ENCODE peak calls at places on chromosomes 16 and 17, in ten cellular contexts. One of them, this sample, is unnamed. For H3K36me3 and H3K4me1, the result is how much of the 10 kb centered on the place peaks cover.

GRCh38 chr16:15810411-15810810 is 46.4 kb downstream of the MYH11 start:
- DNase-seq in ovary: no peak
- DNase-seq in heart right ventricle: no peak
- DNase-seq in tibial nerve: no peak
- DNase-seq in lung: no peak
- DNase-seq in right lobe of liver: no peak
- DNase-seq in IMR-90: no peak
- DNase-seq in adrenal gland: no peak
- DNase-seq in breast epithelium: peak
- DNase-seq in sigmoid colon: peak
- DNase-seq in this sample: no peak

GRCh38 chr17:47225436-47225858 is 16.3 kb downstream of the MYL4 start:
- DNase-seq in breast epithelium: no peak
- DNase-seq in heart right ventricle: peak
- DNase-seq in adrenal gland: peak
- DNase-seq in right lobe of liver: peak
- DNase-seq in tibial nerve: peak
- DNase-seq in ovary: peak
- DNase-seq in sigmoid colon: peak
- DNase-seq in IMR-90: peak
- DNase-seq in lung: peak
- DNase-seq in this sample: no peak

GRCh38 chr17:15917439-15918027 is 27.4 kb upstream of the ADORA2B start:
- DNase-seq in sigmoid colon: no peak
- DNase-seq in lung: no peak
- DNase-seq in heart right ventricle: no peak
- DNase-seq in ovary: no peak
- DNase-seq in tibial nerve: no peak
- DNase-seq in right lobe of liver: no peak
- DNase-seq in breast epithelium: no peak
- DNase-seq in adrenal gland: no peak
- DNase-seq in IMR-90: no peak
- DNase-seq in this sample: no peak

GRCh38 chr16:57795431-57795878 is 6.8 kb downstream of the KIFC3 start:
- DNase-seq in breast epithelium: peak
- DNase-seq in tibial nerve: no peak
- DNase-seq in right lobe of liver: no peak
- DNase-seq in ovary: no peak
- DNase-seq in IMR-90: peak
- DNase-seq in adrenal gland: peak
- DNase-seq in heart right ventricle: peak
- DNase-seq in sigmoid colon: peak
- DNase-seq in lung: peak
- DNase-seq in this sample: peak

GRCh38 chr17:81573794-81574642 is 21.9 kb upstream of the FAAP100 start:
- DNase-seq in ovary: no peak
- DNase-seq in adrenal gland: no peak
- DNase-seq in tibial nerve: no peak
- DNase-seq in heart right ventricle: no peak
- DNase-seq in IMR-90: no peak
- DNase-seq in breast epithelium: no peak
- DNase-seq in lung: no peak
- DNase-seq in sigmoid colon: no peak
- DNase-seq in right lobe of liver: no peak
- DNase-seq in this sample: no peak

GRCh38 chr17:50459081-50459676 is 9.5 kb downstream of the CHAD start:
- DNase-seq in lung: peak
- DNase-seq in sigmoid colon: no peak
- DNase-seq in breast epithelium: no peak
- DNase-seq in ovary: no peak
- DNase-seq in tibial nerve: no peak
- DNase-seq in heart right ventricle: no peak
- DNase-seq in right lobe of liver: peak
- DNase-seq in IMR-90: peak
- DNase-seq in adrenal gland: peak
- DNase-seq in this sample: no peak

GRCh38 chr17:51191895-51192294 is 25.7 kb downstream of the NME2 start:
- DNase-seq in tibial nerve: no peak
- DNase-seq in lung: no peak
- DNase-seq in right lobe of liver: no peak
- DNase-seq in ovary: no peak
- DNase-seq in IMR-90: no peak
- DNase-seq in breast epithelium: no peak
- DNase-seq in adrenal gland: no peak
- DNase-seq in heart right ventricle: no peak
- DNase-seq in sigmoid colon: no peak
- DNase-seq in this sample: no peak

GRCh38 chr16:81254919-81255526 is 16.5 kb downstream of the BCO1 start:
- DNase-seq in ovary: no peak
- DNase-seq in tibial nerve: no peak
- DNase-seq in adrenal gland: no peak
- DNase-seq in lung: no peak
- DNase-seq in sigmoid colon: no peak
- DNase-seq in heart right ventricle: no peak
- DNase-seq in IMR-90: no peak
- DNase-seq in right lobe of liver: no peak
- DNase-seq in breast epithelium: no peak
- DNase-seq in this sample: no peak

GRCh38 chr17:9021985-9022552 is 759 bp downstream of the NTN1 start:
- DNase-seq in heart right ventricle: peak
- DNase-seq in lung: no peak
- DNase-seq in breast epithelium: no peak
- DNase-seq in adrenal gland: no peak
- DNase-seq in ovary: no peak
- DNase-seq in sigmoid colon: peak
- DNase-seq in IMR-90: peak
- DNase-seq in tibial nerve: no peak
- DNase-seq in right lobe of liver: peak
- DNase-seq in this sample: no peak

GRCh38 chr17:2685696-2686095 is 25.9 kb downstream of the CLUH start:
- DNase-seq in adrenal gland: no peak
- DNase-seq in lung: no peak
- DNase-seq in ovary: no peak
- DNase-seq in breast epithelium: peak
- DNase-seq in tibial nerve: no peak
- DNase-seq in right lobe of liver: no peak
- DNase-seq in heart right ventricle: no peak
- DNase-seq in IMR-90: no peak
- DNase-seq in sigmoid colon: peak
- DNase-seq in this sample: no peak

GRCh38 chr17:78673395-78673794 is 96.2 kb upstream of the DNAH17 start:
- DNase-seq in sigmoid colon: no peak
- DNase-seq in right lobe of liver: no peak
- DNase-seq in lung: no peak
- DNase-seq in ovary: no peak
- DNase-seq in adrenal gland: no peak
- DNase-seq in breast epithelium: no peak
- DNase-seq in tibial nerve: no peak
- DNase-seq in IMR-90: no peak
- DNase-seq in heart right ventricle: no peak
- DNase-seq in this sample: no peak
- H3K36me3 ChIP-seq in sigmoid colon: under half
- H3K36me3 ChIP-seq in right lobe of liver: under half
- H3K36me3 ChIP-seq in lung: under half
- H3K36me3 ChIP-seq in ovary: under half
- H3K36me3 ChIP-seq in adrenal gland: under half
- H3K36me3 ChIP-seq in breast epithelium: under half
- H3K36me3 ChIP-seq in tibial nerve: under half
- H3K36me3 ChIP-seq in IMR-90: under half
- H3K36me3 ChIP-seq in heart right ventricle: half or more
- H3K36me3 ChIP-seq in this sample: half or more

GRCh38 chr16:11165894-11166665 is 89.9 kb downstream of the SOCS1 start:
- DNase-seq in tibial nerve: no peak
- DNase-seq in ovary: no peak
- DNase-seq in adrenal gland: no peak
- DNase-seq in sigmoid colon: no peak
- DNase-seq in lung: no peak
- DNase-seq in right lobe of liver: no peak
- DNase-seq in heart right ventricle: no peak
- DNase-seq in IMR-90: no peak
- DNase-seq in breast epithelium: no peak
- DNase-seq in this sample: no peak
- H3K4me3 ChIP-seq in tibial nerve: no peak
- H3K4me3 ChIP-seq in ovary: no peak
- H3K4me3 ChIP-seq in adrenal gland: no peak
- H3K4me3 ChIP-seq in sigmoid colon: no peak
- H3K4me3 ChIP-seq in lung: no peak
- H3K4me3 ChIP-seq in right lobe of liver: no peak
- H3K4me3 ChIP-seq in heart right ventricle: no peak
- H3K4me3 ChIP-seq in IMR-90: no peak
- H3K4me3 ChIP-seq in breast epithelium: no peak
- H3K4me3 ChIP-seq in this sample: no peak

GRCh38 chr16:88925540-88925887 is 51.5 kb downstream of the CBFA2T3 start:
- DNase-seq in lung: no peak
- DNase-seq in right lobe of liver: no peak
- DNase-seq in tibial nerve: no peak
- DNase-seq in breast epithelium: no peak
- DNase-seq in heart right ventricle: no peak
- DNase-seq in IMR-90: no peak
- DNase-seq in sigmoid colon: no peak
- DNase-seq in ovary: no peak
- DNase-seq in adrenal gland: no peak
- DNase-seq in this sample: no peak

GRCh38 chr16:88927010-88927409 is 50.0 kb downstream of the CBFA2T3 start:
- DNase-seq in right lobe of liver: no peak
- DNase-seq in tibial nerve: no peak
- DNase-seq in IMR-90: no peak
- DNase-seq in heart right ventricle: no peak
- DNase-seq in ovary: no peak
- DNase-seq in adrenal gland: peak
- DNase-seq in lung: no peak
- DNase-seq in sigmoid colon: no peak
- DNase-seq in breast epithelium: no peak
- DNase-seq in this sample: no peak

GRCh38 chr16:88924834-88925539 is 52.0 kb downstream of the CBFA2T3 start:
- DNase-seq in tibial nerve: no peak
- DNase-seq in heart right ventricle: no peak
- DNase-seq in lung: no peak
- DNase-seq in breast epithelium: no peak
- DNase-seq in adrenal gland: peak
- DNase-seq in ovary: no peak
- DNase-seq in sigmoid colon: no peak
- DNase-seq in IMR-90: peak
- DNase-seq in right lobe of liver: no peak
- DNase-seq in this sample: no peak

GRCh38 chr16:88927661-88928060 is 49.3 kb downstream of the CBFA2T3 start:
- DNase-seq in heart right ventricle: no peak
- DNase-seq in breast epithelium: no peak
- DNase-seq in ovary: no peak
- DNase-seq in lung: no peak
- DNase-seq in IMR-90: no peak
- DNase-seq in adrenal gland: no peak
- DNase-seq in tibial nerve: no peak
- DNase-seq in sigmoid colon: no peak
- DNase-seq in right lobe of liver: no peak
- DNase-seq in this sample: no peak

GRCh38 chr16:88926374-88926990 is 50.5 kb downstream of the CBFA2T3 start:
- DNase-seq in ovary: no peak
- DNase-seq in lung: no peak
- DNase-seq in heart right ventricle: no peak
- DNase-seq in IMR-90: no peak
- DNase-seq in tibial nerve: no peak
- DNase-seq in sigmoid colon: no peak
- DNase-seq in right lobe of liver: no peak
- DNase-seq in breast epithelium: no peak
- DNase-seq in adrenal gland: peak
- DNase-seq in this sample: no peak
- H3K4me1 ChIP-seq in ovary: under half
- H3K4me1 ChIP-seq in lung: under half
- H3K4me1 ChIP-seq in heart right ventricle: under half
- H3K4me1 ChIP-seq in IMR-90: under half
- H3K4me1 ChIP-seq in tibial nerve: under half
- H3K4me1 ChIP-seq in sigmoid colon: under half
- H3K4me1 ChIP-seq in right lobe of liver: under half
- H3K4me1 ChIP-seq in breast epithelium: under half
- H3K4me1 ChIP-seq in adrenal gland: under half
- H3K4me1 ChIP-seq in this sample: under half

DNA sequence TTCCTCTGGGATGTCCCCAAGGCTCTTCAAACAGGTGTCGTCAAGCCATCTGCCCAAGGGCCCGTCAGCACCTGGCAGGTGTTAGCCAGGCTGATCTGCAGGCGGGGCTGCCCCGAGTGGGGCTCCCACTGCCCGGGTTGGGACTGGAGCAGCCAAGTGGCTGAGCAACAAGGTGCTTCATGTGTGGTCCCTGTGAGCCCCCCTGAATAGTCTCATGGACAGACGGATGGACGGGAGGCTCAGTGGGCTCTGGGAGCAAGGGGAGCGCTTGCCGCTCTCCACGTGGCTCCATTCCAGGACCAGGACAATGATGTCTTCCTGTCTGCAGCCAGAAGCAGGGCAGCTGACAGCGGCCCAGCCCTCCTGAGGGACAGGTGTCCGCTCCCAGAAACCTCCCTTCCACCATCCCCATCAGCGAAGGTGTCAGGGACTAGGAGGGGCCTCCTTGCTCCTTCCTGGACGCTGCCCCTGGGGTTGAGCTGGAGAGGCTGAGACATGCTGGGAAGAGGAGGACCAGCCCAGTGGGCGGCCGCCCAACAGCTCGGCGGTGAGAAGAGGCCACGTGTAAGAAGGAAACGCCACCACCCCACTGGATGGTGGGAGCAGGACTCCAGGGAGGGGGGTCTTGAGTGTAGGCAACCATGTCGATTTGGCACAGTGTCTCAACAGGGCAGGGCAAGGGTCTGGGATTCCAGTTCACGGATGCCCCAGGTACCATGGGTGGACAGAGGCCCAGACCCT is 9.6 kb downstream of the SNAI3 start:
- DNase-seq in heart right ventricle: no peak
- DNase-seq in sigmoid colon: no peak
- DNase-seq in lung: no peak
- DNase-seq in tibial nerve: no peak
- DNase-seq in ovary: no peak
- DNase-seq in right lobe of liver: no peak
- DNase-seq in adrenal gland: no peak
- DNase-seq in IMR-90: no peak
- DNase-seq in breast epithelium: no peak
- DNase-seq in this sample: no peak
- H3K36me3 ChIP-seq in heart right ventricle: under half
- H3K36me3 ChIP-seq in sigmoid colon: under half
- H3K36me3 ChIP-seq in lung: under half
- H3K36me3 ChIP-seq in tibial nerve: under half
- H3K36me3 ChIP-seq in ovary: under half
- H3K36me3 ChIP-seq in right lobe of liver: under half
- H3K36me3 ChIP-seq in adrenal gland: under half
- H3K36me3 ChIP-seq in IMR-90: under half
- H3K36me3 ChIP-seq in breast epithelium: under half
- H3K36me3 ChIP-seq in this sample: under half

GRCh38 chr17:4584835-4585187 is 482 bp downstream of the SMTNL2 start:
- DNase-seq in right lobe of liver: no peak
- DNase-seq in breast epithelium: no peak
- DNase-seq in ovary: no peak
- DNase-seq in adrenal gland: no peak
- DNase-seq in sigmoid colon: no peak
- DNase-seq in lung: no peak
- DNase-seq in IMR-90: no peak
- DNase-seq in tibial nerve: no peak
- DNase-seq in heart right ventricle: no peak
- DNase-seq in this sample: no peak
- H3K4me3 ChIP-seq in right lobe of liver: no peak
- H3K4me3 ChIP-seq in breast epithelium: peak
- H3K4me3 ChIP-seq in ovary: peak
- H3K4me3 ChIP-seq in adrenal gland: no peak
- H3K4me3 ChIP-seq in sigmoid colon: peak
- H3K4me3 ChIP-seq in lung: no peak
- H3K4me3 ChIP-seq in IMR-90: no peak
- H3K4me3 ChIP-seq in tibial nerve: peak
- H3K4me3 ChIP-seq in heart right ventricle: peak
- H3K4me3 ChIP-seq in this sample: no peak

GRCh38 chr17:67855504-67856324 is 30.4 kb downstream of the BPTF start:
- DNase-seq in adrenal gland: no peak
- DNase-seq in tibial nerve: no peak
- DNase-seq in lung: no peak
- DNase-seq in sigmoid colon: no peak
- DNase-seq in heart right ventricle: no peak
- DNase-seq in right lobe of liver: no peak
- DNase-seq in IMR-90: no peak
- DNase-seq in breast epithelium: no peak
- DNase-seq in ovary: no peak
- DNase-seq in this sample: no peak
- H3K4me1 ChIP-seq in adrenal gland: under half
- H3K4me1 ChIP-seq in tibial nerve: under half
- H3K4me1 ChIP-seq in lung: under half
- H3K4me1 ChIP-seq in sigmoid colon: under half
- H3K4me1 ChIP-seq in heart right ventricle: half or more
- H3K4me1 ChIP-seq in right lobe of liver: under half
- H3K4me1 ChIP-seq in IMR-90: under half
- H3K4me1 ChIP-seq in breast epithelium: under half
- H3K4me1 ChIP-seq in ovary: under half
- H3K4me1 ChIP-seq in this sample: under half